ENCODE peak calls at places on chromosomes 7 and 10, in four cellular contexts. Y is suprapubic skin, B is GM23338, J is GM12878. H is an unnamed sample. For H3K27me3, the result is how much of the 10 kb centered on the place peaks cover.

GRCh38 chr7:12434012-12434642 is 30.5 kb upstream of the VWDE start:
- DNase-seq in Y (no peak), J (no peak), B (peak), H (no peak)

GRCh38 chr10:102644066-102644645 is at the start of gene TRIM8:
- DNase-seq in Y (no peak), B (peak), J (no peak), H (no peak)

GRCh38 chr10:127977368-127978009 is 70.6 kb downstream of the PTPRE start:
- DNase-seq in B (no peak), Y (peak), J (no peak), H (no peak)

GRCh38 chr7:43763183-43763582 is 4.7 kb downstream of the BLVRA start:
- DNase-seq in B (peak), J (no peak), Y (no peak), H (no peak)

GRCh38 chr10:93445978-93446720 is 36.0 kb downstream of the MYOF start:
- DNase-seq in J (no peak), B (peak), Y (no peak), H (no peak)

GRCh38 chr7:105840981-105841749 is 35.2 kb downstream of the ATXN7L1 start:
- DNase-seq in Y (no peak), B (no peak), J (no peak), H (no peak)

GRCh38 chr7:69739906-69740545 is 141.8 kb downstream of the AUTS2 start:
- DNase-seq in B (no peak), Y (peak), J (peak), H (no peak)

GRCh38 chr7:151361193-151361959 is 19.8 kb downstream of the NUB1 start:
- DNase-seq in J (no peak), Y (no peak), B (no peak), H (no peak)

GRCh38 chr7:107972986-107973385 is 30.0 kb downstream of the LAMB1 start:
- DNase-seq in Y (no peak), J (no peak), B (no peak), H (no peak)

GRCh38 chr10:94997763-94998174 is 59.3 kb downstream of the CYP2C9 start:
- DNase-seq in J (no peak), Y (no peak), B (peak), H (no peak)

GRCh38 chr10:18984531-18984930 is 64.1 kb upstream of the MALRD1 start:
- DNase-seq in J (no peak), Y (no peak), B (no peak), H (no peak)

GRCh38 chr7:157482517-157483120 is 145.8 kb downstream of the DNAJB6 start:
- DNase-seq in J (no peak), Y (no peak), B (peak), H (no peak)

GRCh38 chr10:131963811-131964210 is 17.9 kb downstream of the BNIP3 start:
- DNase-seq in Y (no peak), B (no peak), J (no peak), H (no peak)

GRCh38 chr7:30930621-30931020 is 19.0 kb downstream of the AQP1 start:
- DNase-seq in Y (no peak), J (no peak), B (no peak), H (no peak)

GRCh38 chr10:110533149-110533548 is 34.3 kb upstream of the SMC3 start:
- DNase-seq in B (no peak), Y (no peak), J (no peak), H (no peak)

GRCh38 chr10:121159670-121160069 is 308.5 kb downstream of the WDR11 start:
- DNase-seq in Y (no peak), J (no peak), B (no peak), H (no peak)

GRCh38 chr10:77318739-77319138 is 318.9 kb downstream of the KCNMA1 start:
- DNase-seq in Y (no peak), J (no peak), B (no peak), H (no peak)

GRCh38 chr7:142438923-142439515 is 181.2 kb upstream of the PRSS58 start:
- DNase-seq in B (no peak), Y (no peak), J (no peak), H (no peak)

GRCh38 chr7:158353606-158354570 is 233.7 kb downstream of the PTPRN2 start:
- DNase-seq in J (no peak), B (peak), Y (peak), H (peak)

GRCh38 chr7:151402029-151402835 is 7.6 kb downstream of the WDR86 start:
- DNase-seq in Y (no peak), B (peak), J (no peak), H (no peak)

GRCh38 chr10:130066743-130067142 is 43.9 kb downstream of the C10orf143 start:
- DNase-seq in J (no peak), B (no peak), Y (no peak), H (no peak)

GRCh38 chr7:136045992-136046391 is 68.8 kb upstream of the MTPN start:
- DNase-seq in Y (no peak), B (no peak), J (no peak), H (no peak)

GRCh38 chr10:61000769-61001730 is 57.1 kb upstream of the RHOBTB1 start:
- DNase-seq in B (peak), Y (no peak), J (no peak), H (peak)

GRCh38 chr10:121935702-121936101 is 7.9 kb upstream of the ATE1 start:
- DNase-seq in B (no peak), Y (no peak), J (no peak), H (no peak)

GRCh38 chr7:69739182-69739581 is 140.9 kb downstream of the AUTS2 start:
- DNase-seq in Y (no peak), J (peak), B (no peak), H (no peak)

GRCh38 chr7:140197218-140197890 is 20.6 kb upstream of the KDM7A start:
- DNase-seq in B (peak), Y (no peak), J (no peak), H (no peak)

GRCh38 chr7:137443616-137444015 is 100.1 kb upstream of the PTN start:
- DNase-seq in B (no peak), Y (no peak), J (no peak), H (no peak)

GRCh38 chr7:76428868-76429805 is 4.4 kb downstream of the ZP3 start:
- DNase-seq in B (no peak), Y (peak), J (no peak), H (peak)

GRCh38 chr7:19930851-19931250 is 157.4 kb upstream of the TMEM196 start:
- DNase-seq in J (no peak), Y (no peak), B (no peak), H (no peak)

GRCh38 chr10:115921795-115922194 is 351.2 kb downstream of the GFRA1 start:
- DNase-seq in Y (no peak), B (no peak), J (no peak), H (no peak)

GRCh38 chr7:1708640-1709249 is 38.7 kb downstream of the ELFN1 start:
- DNase-seq in Y (peak), B (no peak), J (no peak), H (peak)

GRCh38 chr10:28922127-28922526 is 244.8 kb downstream of the BAMBI start:
- DNase-seq in J (no peak), B (peak), Y (no peak), H (no peak)

GRCh38 chr7:7670490-7670889 is 29.9 kb downstream of the UMAD1 start:
- DNase-seq in J (no peak), B (no peak), Y (no peak), H (no peak)

GRCh38 chr7:7672545-7673239 is 32.1 kb downstream of the UMAD1 start:
- DNase-seq in B (no peak), Y (no peak), J (no peak), H (no peak)

GRCh38 chr7:7668708-7669107 is 28.2 kb downstream of the UMAD1 start:
- DNase-seq in J (no peak), B (no peak), Y (no peak), H (peak)

GRCh38 chr7:7675686-7676085 is 35.1 kb downstream of the UMAD1 start:
- DNase-seq in J (no peak), B (no peak), Y (no peak), H (no peak)

DNA sequence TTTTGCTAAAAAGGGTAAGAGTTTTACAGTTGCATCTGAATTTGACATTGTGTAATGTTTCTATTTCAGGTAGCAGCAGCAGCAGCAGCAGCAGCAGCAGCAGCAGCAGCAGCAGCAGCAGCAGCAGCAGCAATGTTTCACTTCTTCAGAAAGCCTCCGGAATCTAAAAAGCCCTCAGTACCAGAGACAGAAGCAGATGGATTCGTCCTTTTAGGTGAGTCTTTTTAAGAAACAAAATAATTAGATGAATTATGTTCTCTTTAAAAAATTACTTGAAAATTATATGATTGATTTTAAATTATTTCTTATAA is 32.6 kb downstream of the UMAD1 start:
- DNase-seq in Y (no peak), B (no peak), J (no peak), H (no peak)
- TF ChIP-seq POLR2AphosphoS5 in Y (no peak), B (no peak), J (no peak), H (no peak)

GRCh38 chr10:96263684-96264083 is 7.7 kb downstream of the BLNK start:
- DNase-seq in B (no peak), Y (no peak), J (no peak), H (no peak)
- H3K27me3 ChIP-seq in B (under half), Y (under half), J (under half), H (under half)

DNA sequence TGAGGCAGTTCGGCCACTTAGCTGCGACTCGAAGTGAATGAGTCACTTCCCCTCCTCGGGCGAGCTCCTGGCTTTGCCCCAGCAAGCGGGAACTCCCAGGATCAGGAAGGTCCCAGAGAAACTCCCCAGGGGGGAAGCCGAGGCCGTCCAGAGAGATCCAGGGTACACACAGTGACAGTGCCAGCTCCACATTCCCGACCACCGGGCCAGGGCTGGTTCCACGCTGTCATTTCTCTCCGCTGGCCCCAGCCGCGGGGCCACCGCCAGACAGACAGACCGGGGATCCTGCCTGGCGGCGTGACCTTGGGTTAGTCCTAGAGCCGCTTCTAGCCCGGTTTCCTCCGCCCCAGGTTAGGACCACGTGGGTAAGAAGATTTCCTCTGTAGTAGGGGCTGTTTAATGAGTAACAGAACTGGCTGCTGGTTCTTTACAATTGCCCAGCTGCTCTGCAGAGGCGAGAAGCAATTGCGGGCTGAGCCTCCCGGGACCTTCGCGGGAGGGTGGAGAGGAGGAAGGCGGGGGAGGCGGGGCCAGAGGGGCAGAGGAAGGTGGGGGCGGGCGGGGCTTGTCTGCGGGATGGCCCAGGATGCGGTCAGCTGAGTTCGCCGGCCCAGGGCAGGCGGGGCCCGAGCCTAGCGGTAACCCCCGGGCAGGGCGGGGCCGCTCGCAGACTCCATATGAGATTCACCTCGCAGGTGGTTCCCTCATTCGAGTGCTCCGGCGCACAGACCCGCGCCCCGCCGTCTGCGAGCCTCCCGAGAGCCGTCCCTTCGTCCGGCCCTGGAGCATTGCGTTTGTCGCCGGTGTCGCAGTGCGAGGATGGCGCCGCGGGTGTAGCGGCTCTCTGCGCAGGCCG is at the start of gene UPP1:
- DNase-seq in B (peak), Y (peak), J (peak), H (peak)
- TF ChIP-seq POLR2AphosphoS5 in B (peak), Y (peak), J (peak), H (peak)

GRCh38 chr7:27203378-27203953 is 3.6 kb upstream of the HOXA13 start:
- DNase-seq in J (no peak), B (no peak), Y (no peak), H (no peak)
- H3K27me3 ChIP-seq in J (under half), B (half or more), Y (half or more), H (half or more)

GRCh38 chr7:41567350-41568114 is 135.4 kb downstream of the INHBA start:
- DNase-seq in J (no peak), B (no peak), Y (no peak), H (no peak)
- TF ChIP-seq POLR2AphosphoS5 in J (no peak), B (no peak), Y (no peak), H (no peak)

GRCh38 chr10:78402636-78403035 is 369.0 kb downstream of the RPS24 start:
- DNase-seq in Y (peak), B (no peak), J (no peak), H (no peak)
- H3K27me3 ChIP-seq in Y (under half), B (under half), J (under half), H (under half)

GRCh38 chr7:116512524-116513188 is 12.2 kb upstream of the CAV1 start:
- DNase-seq in J (no peak), B (no peak), Y (no peak), H (no peak)
- TF ChIP-seq POLR2AphosphoS5 in J (no peak), B (no peak), Y (no peak), H (no peak)

DNA sequence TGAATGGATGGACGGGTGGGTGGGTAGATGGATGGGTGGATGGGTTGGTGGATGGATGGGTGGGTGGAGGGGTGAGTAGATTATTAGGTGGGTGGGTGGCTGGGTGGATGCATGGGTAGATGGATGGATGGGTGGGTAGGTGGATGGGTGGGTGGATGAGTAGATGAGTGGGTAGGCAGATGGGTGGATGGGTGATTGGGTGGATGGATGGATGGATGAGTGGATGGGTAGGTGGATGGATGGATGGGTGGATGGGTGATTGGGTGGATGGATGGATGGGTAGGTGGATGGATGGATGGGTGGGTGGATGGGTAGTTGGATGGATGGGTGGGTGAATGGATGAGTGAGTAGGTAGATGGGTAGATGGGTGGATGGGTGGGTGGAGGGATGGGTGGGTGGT is 59.6 kb upstream of the ADGRA1 start:
- DNase-seq in J (no peak), B (no peak), Y (no peak), H (no peak)
- H3K27me3 ChIP-seq in J (under half), B (under half), Y (half or more), H (under half)

DNA sequence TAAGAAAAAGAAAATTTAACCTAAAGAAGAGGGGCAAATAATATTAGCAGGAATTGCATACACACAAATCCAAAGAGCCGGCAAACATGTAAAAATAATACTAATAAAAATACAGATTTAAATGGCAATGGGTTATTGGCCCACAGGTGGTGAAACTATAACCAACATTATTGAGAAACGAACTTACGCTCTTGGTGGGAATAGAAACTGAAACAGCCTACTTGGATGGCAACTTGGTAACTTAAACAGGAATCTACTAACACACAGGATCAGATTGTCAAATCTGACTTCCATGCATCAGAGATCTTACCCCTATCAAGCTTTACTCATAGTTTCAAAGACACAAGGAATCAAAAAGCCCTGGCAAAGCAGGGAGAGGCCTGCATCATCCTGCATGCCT is 66.5 kb downstream of the ANLN start:
- DNase-seq in Y (no peak), B (no peak), J (no peak), H (no peak)
- TF ChIP-seq POLR2AphosphoS5 in Y (no peak), B (no peak), J (no peak), H (no peak)

GRCh38 chr7:128247108-128247507 is 6.0 kb downstream of the LEP start:
- DNase-seq in J (no peak), B (no peak), Y (no peak), H (no peak)
- H3K27me3 ChIP-seq in J (under half), B (under half), Y (under half), H (under half)